ENCODE peak calls at places on chromosomes 6 and 20, in five cellular contexts. S is NB4, N is IMR-90, T is DND-41, Z is psoas muscle. J is an unnamed sample.

GRCh38 chr6:43172127-43173007 is 1.3 kb downstream of the SRF start:
- DNase-seq in S (peak; percentile 61), N (peak; percentile 27), T (peak; percentile 62), Z (peak; percentile 49), J (no peak)

GRCh38 chr6:113178349-113178748 is 678.8 kb upstream of the MARCKS start:
- DNase-seq in S (no peak), N (peak; percentile 56), T (no peak), Z (no peak), J (no peak)

GRCh38 chr6:119234457-119234856 is 115.1 kb downstream of the MAN1A1 start:
- DNase-seq in S (no peak), N (no peak), T (no peak), Z (no peak), J (no peak)

GRCh38 chr20:33810885-33811762 is at the start of gene CHMP4B:
- DNase-seq in S (peak; percentile 99), N (peak; percentile 98), T (peak; percentile 99), Z (peak; percentile 99), J (peak; percentile 98)

GRCh38 chr20:49713779-49714712 is at the start of gene B4GALT5:
- DNase-seq in S (peak; percentile 97), N (peak; percentile 72), T (peak; percentile 89), Z (peak; percentile 76), J (peak; percentile 68)

GRCh38 chr6:67353861-67354260 is 1281.2 kb upstream of the ADGRB3 start:
- DNase-seq in S (no peak), N (no peak), T (no peak), Z (no peak), J (no peak)

GRCh38 chr6:160765412-160765811 is 63.4 kb downstream of the PLG start:
- DNase-seq in S (no peak), N (no peak), T (no peak), Z (no peak), J (no peak)

GRCh38 chr20:44730441-44730840 is 15.2 kb upstream of the KCNK15 start:
- DNase-seq in S (no peak), N (peak; percentile 77), T (no peak), Z (no peak), J (peak; percentile 95)

GRCh38 chr6:155765275-155766194 is 309.9 kb upstream of the NOX3 start:
- DNase-seq in S (no peak), N (peak; percentile 90), T (no peak), Z (no peak), J (peak; percentile 29)

GRCh38 chr20:38304845-38305447 is 990 bp downstream of the BPI start:
- DNase-seq in S (peak; percentile 84), N (peak; percentile 38), T (peak; percentile 28), Z (peak; percentile 35), J (peak; percentile 38)

GRCh38 chr20:40532103-40532502 is 156.9 kb downstream of the MAFB start:
- DNase-seq in S (peak; percentile 71), N (no peak), T (peak; percentile 21), Z (no peak), J (no peak)

GRCh38 chr6:25962368-25963127 is at the start of gene TRIM38:
- DNase-seq in S (peak; percentile 97), N (peak; percentile 89), T (peak; percentile 85), Z (peak; percentile 27), J (peak; percentile 92)

GRCh38 chr6:154960299-154960796 is 34.8 kb upstream of the TIAM2 start:
- DNase-seq in S (no peak), N (no peak), T (no peak), Z (no peak), J (no peak)

GRCh38 chr20:34891166-34892062 is 15.0 kb downstream of the ACSS2 start:
- DNase-seq in S (peak; percentile 88), N (peak; percentile 88), T (no peak), Z (no peak), J (peak; percentile 74)

GRCh38 chr20:58145506-58146080 is 82.9 kb downstream of the ANKRD60 start:
- DNase-seq in S (no peak), N (no peak), T (no peak), Z (no peak), J (no peak)

GRCh38 chr6:10794239-10794638 is 44.1 kb downstream of the MAK start:
- DNase-seq in S (no peak), N (no peak), T (no peak), Z (no peak), J (no peak)

GRCh38 chr6:16222826-16223225 is 15.6 kb upstream of the GMPR start:
- DNase-seq in S (no peak), N (no peak), T (no peak), Z (no peak), J (no peak)

GRCh38 chr6:100260584-100260983 is 204.1 kb downstream of the SIM1 start:
- DNase-seq in S (no peak), N (peak; percentile 6), T (no peak), Z (no peak), J (no peak)

GRCh38 chr6:16286151-16286522 is 47.8 kb downstream of the GMPR start:
- DNase-seq in S (peak; percentile 76), N (peak; percentile 38), T (no peak), Z (no peak), J (peak; percentile 51)

GRCh38 chr20:44188752-44189151 is 1.8 kb upstream of the JPH2 start:
- DNase-seq in S (peak; percentile 85), N (no peak), T (no peak), Z (peak; percentile 35), J (no peak)

GRCh38 chr6:22664968-22665367 is 95.6 kb downstream of the HDGFL1 start:
- DNase-seq in S (no peak), N (no peak), T (no peak), Z (no peak), J (no peak)

GRCh38 chr6:113281014-113281810 is 575.9 kb upstream of the MARCKS start:
- DNase-seq in S (no peak), N (peak; percentile 25), T (no peak), Z (no peak), J (peak; percentile 70)

GRCh38 chr20:15913661-15914060 is 659.6 kb downstream of the KIF16B start:
- DNase-seq in S (no peak), N (no peak), T (no peak), Z (no peak), J (no peak)

GRCh38 chr6:135904666-135905065 is 53.2 kb downstream of the PDE7B start:
- DNase-seq in S (no peak), N (peak; percentile 62), T (no peak), Z (no peak), J (no peak)

GRCh38 chr20:3313681-3314080 is 74.7 kb upstream of the SLC4A11 start:
- DNase-seq in S (peak; percentile 44), N (no peak), T (no peak), Z (no peak), J (no peak)

GRCh38 chr20:3330046-3330741 is 77.3 kb downstream of the DNAAF9 start:
- DNase-seq in S (peak; percentile 36), N (peak; percentile 59), T (no peak), Z (no peak), J (peak; percentile 88)

GRCh38 chr20:32466739-32467505 is 108.8 kb downstream of the ASXL1 start:
- DNase-seq in S (no peak), N (no peak), T (no peak), Z (no peak), J (no peak)
- TF ChIP-seq CTCF in S (no peak), N (no peak), T (no peak), Z (no peak), J (no peak)

GRCh38 chr6:36985384-36985962 is 523 bp downstream of the MTCH1 start:
- DNase-seq in S (no peak), N (no peak), T (no peak), Z (no peak), J (no peak)

GRCh38 chr6:36985963-36986703 is at the start of gene MTCH1:
- DNase-seq in S (peak; percentile 94), N (peak; percentile 86), T (peak; percentile 87), Z (peak; percentile 89), J (peak; percentile 92)

GRCh38 chr6:36984581-36985383 is 1.2 kb downstream of the MTCH1 start:
- DNase-seq in S (peak; percentile 43), N (peak; percentile 87), T (peak; percentile 76), Z (peak; percentile 57), J (peak; percentile 68)

GRCh38 chr6:36980876-36981619 is 4.9 kb downstream of the MTCH1 start:
- DNase-seq in S (no peak), N (no peak), T (no peak), Z (no peak), J (no peak)

DNA sequence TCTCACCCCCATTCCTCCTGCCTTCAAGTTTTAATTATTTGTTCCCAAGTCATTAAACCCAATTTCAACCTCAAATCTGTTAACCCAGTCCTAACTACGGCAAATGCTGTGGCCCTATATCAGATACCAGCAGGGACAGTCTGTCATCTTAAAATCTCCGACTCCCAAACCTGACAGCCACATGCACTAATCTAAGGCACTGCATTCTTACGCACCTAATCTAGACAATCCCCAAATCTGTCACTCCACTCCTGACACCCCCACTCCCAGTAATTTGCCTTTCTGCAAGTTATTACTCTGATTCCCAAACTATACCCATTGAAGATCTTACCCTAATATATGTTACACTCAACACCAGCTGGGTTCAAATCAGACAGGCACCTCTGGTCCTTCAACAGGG is 2.5 kb downstream of the MTCH1 start:
- DNase-seq in S (no peak), N (no peak), T (no peak), Z (no peak), J (no peak)
- H3K4me3 ChIP-seq in S (no peak overlapping the region), N (no peak overlapping the region), T (no peak overlapping the region), Z (peak overlapping the region; percentile 98), J (peak overlapping the region; percentile 99)

GRCh38 chr20:61951695-61952533 is 113.8 kb downstream of the TAF4 start:
- DNase-seq in S (peak; percentile 49), N (peak; percentile 28), T (peak; percentile 70), Z (no peak), J (peak; percentile 14)

GRCh38 chr20:61949714-61950630 is 115.7 kb downstream of the TAF4 start:
- DNase-seq in S (no peak), N (no peak), T (no peak), Z (no peak), J (no peak)

GRCh38 chr20:61950631-61951010 is 115.1 kb downstream of the TAF4 start:
- DNase-seq in S (no peak), N (no peak), T (no peak), Z (no peak), J (no peak)

GRCh38 chr20:61948586-61949362 is 116.9 kb downstream of the TAF4 start:
- DNase-seq in S (no peak), N (no peak), T (no peak), Z (no peak), J (no peak)

GRCh38 chr20:61949363-61949713 is 116.3 kb downstream of the TAF4 start:
- DNase-seq in S (no peak), N (no peak), T (no peak), Z (no peak), J (no peak)
- TF ChIP-seq CTCF in S (no peak), N (no peak), T (no peak), Z (no peak), J (no peak)

GRCh38 chr20:20362774-20363435 is 5.0 kb upstream of the INSM1 start:
- DNase-seq in S (peak; percentile 31), N (no peak), T (no peak), Z (no peak), J (no peak)
- H3K4me3 ChIP-seq in S (no peak overlapping the region), N (no peak overlapping the region), T (no peak overlapping the region), Z (no peak overlapping the region), J (no peak overlapping the region)

GRCh38 chr6:79672631-79673065 is 41.5 kb downstream of the SH3BGRL2 start:
- DNase-seq in S (peak; percentile 25), N (peak; percentile 45), T (no peak), Z (no peak), J (peak; percentile 16)
- TF ChIP-seq CTCF in S (peak; percentile 36), N (peak; percentile 58), T (peak; percentile 59), Z (peak; percentile 43), J (peak; percentile 61)

J was measured in AG10803.